ENCODE peak calls at places on chromosomes 12 and 14, in eight cellular contexts. One of them, this sample, is unnamed.

GRCh38 chr12:7042847-7043246 is 17.7 kb upstream of the C1S start:
- DNase-seq in retinal pigment epithelial cell: no peak
- DNase-seq in fibroblast of pulmonary artery: peak
- DNase-seq in IMR-90: peak
- DNase-seq in thyroid gland: no peak
- DNase-seq in osteoblast: peak
- DNase-seq in psoas muscle: no peak
- DNase-seq in testis: no peak
- DNase-seq in this sample: peak

GRCh38 chr12:9660046-9660445 is 9.5 kb upstream of the CLEC2D start:
- DNase-seq in thyroid gland: no peak
- DNase-seq in psoas muscle: no peak
- DNase-seq in testis: no peak
- DNase-seq in fibroblast of pulmonary artery: no peak
- DNase-seq in IMR-90: no peak
- DNase-seq in retinal pigment epithelial cell: no peak
- DNase-seq in osteoblast: no peak
- DNase-seq in this sample: no peak

GRCh38 chr12:6539276-6540134 is 5.2 kb downstream of the GAPDH start:
- DNase-seq in psoas muscle: no peak
- DNase-seq in retinal pigment epithelial cell: no peak
- DNase-seq in IMR-90: peak
- DNase-seq in testis: no peak
- DNase-seq in fibroblast of pulmonary artery: no peak
- DNase-seq in osteoblast: no peak
- DNase-seq in thyroid gland: no peak
- DNase-seq in this sample: no peak

GRCh38 chr12:91180577-91180976 is 2.0 kb downstream of the DCN start:
- DNase-seq in osteoblast: no peak
- DNase-seq in fibroblast of pulmonary artery: peak
- DNase-seq in testis: no peak
- DNase-seq in psoas muscle: no peak
- DNase-seq in thyroid gland: no peak
- DNase-seq in retinal pigment epithelial cell: no peak
- DNase-seq in IMR-90: peak
- DNase-seq in this sample: peak

GRCh38 chr14:69170848-69171247 is 17.9 kb upstream of the DCAF5 start:
- DNase-seq in fibroblast of pulmonary artery: no peak
- DNase-seq in psoas muscle: no peak
- DNase-seq in retinal pigment epithelial cell: no peak
- DNase-seq in IMR-90: peak
- DNase-seq in testis: no peak
- DNase-seq in thyroid gland: no peak
- DNase-seq in osteoblast: peak
- DNase-seq in this sample: no peak

GRCh38 chr12:180445-180844 is 33.5 kb downstream of the SLC6A12 start:
- DNase-seq in psoas muscle: no peak
- DNase-seq in retinal pigment epithelial cell: no peak
- DNase-seq in fibroblast of pulmonary artery: no peak
- DNase-seq in thyroid gland: peak
- DNase-seq in osteoblast: no peak
- DNase-seq in IMR-90: peak
- DNase-seq in testis: no peak
- DNase-seq in this sample: peak

GRCh38 chr12:2958432-2959193 is 584 bp upstream of the TEAD4 start:
- DNase-seq in testis: no peak
- DNase-seq in thyroid gland: peak
- DNase-seq in psoas muscle: peak
- DNase-seq in osteoblast: peak
- DNase-seq in retinal pigment epithelial cell: no peak
- DNase-seq in IMR-90: peak
- DNase-seq in fibroblast of pulmonary artery: peak
- DNase-seq in this sample: peak

GRCh38 chr14:102778616-102779351 is 1.5 kb downstream of the TRAF3 start:
- DNase-seq in psoas muscle: no peak
- DNase-seq in retinal pigment epithelial cell: no peak
- DNase-seq in fibroblast of pulmonary artery: no peak
- DNase-seq in thyroid gland: no peak
- DNase-seq in testis: no peak
- DNase-seq in IMR-90: peak
- DNase-seq in osteoblast: no peak
- DNase-seq in this sample: peak

GRCh38 chr14:53144244-53144643 is 8.9 kb downstream of the DDHD1 start:
- DNase-seq in thyroid gland: no peak
- DNase-seq in psoas muscle: no peak
- DNase-seq in IMR-90: peak
- DNase-seq in testis: no peak
- DNase-seq in osteoblast: no peak
- DNase-seq in fibroblast of pulmonary artery: no peak
- DNase-seq in retinal pigment epithelial cell: no peak
- DNase-seq in this sample: no peak

GRCh38 chr12:130838284-130838950 is 633 bp downstream of the STX2 start:
- DNase-seq in fibroblast of pulmonary artery: peak
- DNase-seq in thyroid gland: peak
- DNase-seq in psoas muscle: peak
- DNase-seq in osteoblast: no peak
- DNase-seq in testis: peak
- DNase-seq in retinal pigment epithelial cell: no peak
- DNase-seq in IMR-90: no peak
- DNase-seq in this sample: peak

GRCh38 chr14:69614592-69614991 is 3.2 kb downstream of the SUSD6 start:
- DNase-seq in testis: peak
- DNase-seq in retinal pigment epithelial cell: no peak
- DNase-seq in IMR-90: no peak
- DNase-seq in psoas muscle: no peak
- DNase-seq in thyroid gland: peak
- DNase-seq in osteoblast: no peak
- DNase-seq in fibroblast of pulmonary artery: no peak
- DNase-seq in this sample: no peak

GRCh38 chr12:61138381-61138759 is 1121.8 kb upstream of the USP15 start:
- DNase-seq in thyroid gland: no peak
- DNase-seq in fibroblast of pulmonary artery: no peak
- DNase-seq in testis: no peak
- DNase-seq in retinal pigment epithelial cell: no peak
- DNase-seq in IMR-90: no peak
- DNase-seq in psoas muscle: no peak
- DNase-seq in osteoblast: no peak
- DNase-seq in this sample: no peak

GRCh38 chr14:65052832-65053231 is 49.5 kb downstream of the MAX start:
- DNase-seq in testis: no peak
- DNase-seq in osteoblast: no peak
- DNase-seq in IMR-90: no peak
- DNase-seq in fibroblast of pulmonary artery: no peak
- DNase-seq in thyroid gland: no peak
- DNase-seq in psoas muscle: no peak
- DNase-seq in retinal pigment epithelial cell: no peak
- DNase-seq in this sample: no peak
- TF ChIP-seq CTCF in testis: no peak
- TF ChIP-seq CTCF in osteoblast: no peak
- TF ChIP-seq CTCF in IMR-90: no peak
- TF ChIP-seq CTCF in fibroblast of pulmonary artery: no peak
- TF ChIP-seq CTCF in thyroid gland: no peak
- TF ChIP-seq CTCF in psoas muscle: no peak
- TF ChIP-seq CTCF in retinal pigment epithelial cell: no peak
- TF ChIP-seq CTCF in this sample: no peak

GRCh38 chr12:1794440-1795090 is 25.8 kb upstream of the LRTM2 start:
- DNase-seq in fibroblast of pulmonary artery: no peak
- DNase-seq in testis: no peak
- DNase-seq in retinal pigment epithelial cell: no peak
- DNase-seq in osteoblast: no peak
- DNase-seq in thyroid gland: no peak
- DNase-seq in psoas muscle: peak
- DNase-seq in IMR-90: no peak
- DNase-seq in this sample: no peak

GRCh38 chr12:1797011-1797901 is 23.1 kb upstream of the LRTM2 start:
- DNase-seq in psoas muscle: peak
- DNase-seq in retinal pigment epithelial cell: no peak
- DNase-seq in fibroblast of pulmonary artery: no peak
- DNase-seq in thyroid gland: peak
- DNase-seq in IMR-90: no peak
- DNase-seq in testis: peak
- DNase-seq in osteoblast: no peak
- DNase-seq in this sample: no peak

GRCh38 chr12:1796515-1797010 is 23.8 kb upstream of the LRTM2 start:
- DNase-seq in fibroblast of pulmonary artery: no peak
- DNase-seq in psoas muscle: peak
- DNase-seq in retinal pigment epithelial cell: no peak
- DNase-seq in IMR-90: no peak
- DNase-seq in thyroid gland: peak
- DNase-seq in testis: peak
- DNase-seq in osteoblast: peak
- DNase-seq in this sample: no peak

GRCh38 chr12:1795221-1795784 is 25.1 kb upstream of the LRTM2 start:
- DNase-seq in fibroblast of pulmonary artery: no peak
- DNase-seq in psoas muscle: no peak
- DNase-seq in IMR-90: no peak
- DNase-seq in thyroid gland: no peak
- DNase-seq in retinal pigment epithelial cell: no peak
- DNase-seq in testis: no peak
- DNase-seq in osteoblast: no peak
- DNase-seq in this sample: no peak

GRCh38 chr12:1795785-1796514 is 24.4 kb upstream of the LRTM2 start:
- DNase-seq in fibroblast of pulmonary artery: peak
- DNase-seq in testis: peak
- DNase-seq in retinal pigment epithelial cell: peak
- DNase-seq in thyroid gland: peak
- DNase-seq in osteoblast: peak
- DNase-seq in psoas muscle: peak
- DNase-seq in IMR-90: peak
- DNase-seq in this sample: peak
- H3K4me3 ChIP-seq in fibroblast of pulmonary artery: peak
- H3K4me3 ChIP-seq in testis: peak
- H3K4me3 ChIP-seq in retinal pigment epithelial cell: peak
- H3K4me3 ChIP-seq in thyroid gland: peak
- H3K4me3 ChIP-seq in osteoblast: peak
- H3K4me3 ChIP-seq in psoas muscle: peak
- H3K4me3 ChIP-seq in IMR-90: peak
- H3K4me3 ChIP-seq in this sample: peak

GRCh38 chr14:73239463-73240241 is 2.3 kb downstream of the PAPLN start:
- DNase-seq in thyroid gland: peak
- DNase-seq in IMR-90: peak
- DNase-seq in fibroblast of pulmonary artery: peak
- DNase-seq in psoas muscle: peak
- DNase-seq in retinal pigment epithelial cell: peak
- DNase-seq in testis: peak
- DNase-seq in osteoblast: peak
- DNase-seq in this sample: peak
- TF ChIP-seq CTCF in thyroid gland: no peak
- TF ChIP-seq CTCF in IMR-90: no peak
- TF ChIP-seq CTCF in fibroblast of pulmonary artery: no peak
- TF ChIP-seq CTCF in psoas muscle: no peak
- TF ChIP-seq CTCF in retinal pigment epithelial cell: no peak
- TF ChIP-seq CTCF in testis: no peak
- TF ChIP-seq CTCF in osteoblast: no peak
- TF ChIP-seq CTCF in this sample: no peak

GRCh38 chr12:132065203-132065602 is 78.9 kb downstream of the DDX51 start:
- DNase-seq in retinal pigment epithelial cell: no peak
- DNase-seq in psoas muscle: no peak
- DNase-seq in IMR-90: no peak
- DNase-seq in fibroblast of pulmonary artery: no peak
- DNase-seq in osteoblast: no peak
- DNase-seq in thyroid gland: no peak
- DNase-seq in testis: no peak
- DNase-seq in this sample: no peak

GRCh38 chr12:132064641-132065040 is 79.5 kb downstream of the DDX51 start:
- DNase-seq in osteoblast: no peak
- DNase-seq in psoas muscle: no peak
- DNase-seq in retinal pigment epithelial cell: no peak
- DNase-seq in IMR-90: no peak
- DNase-seq in testis: no peak
- DNase-seq in thyroid gland: no peak
- DNase-seq in fibroblast of pulmonary artery: no peak
- DNase-seq in this sample: no peak

GRCh38 chr12:132066749-132067148 is 77.4 kb downstream of the DDX51 start:
- DNase-seq in thyroid gland: no peak
- DNase-seq in retinal pigment epithelial cell: no peak
- DNase-seq in testis: no peak
- DNase-seq in psoas muscle: no peak
- DNase-seq in osteoblast: no peak
- DNase-seq in fibroblast of pulmonary artery: no peak
- DNase-seq in IMR-90: no peak
- DNase-seq in this sample: no peak

GRCh38 chr12:132066345-132066685 is 77.8 kb downstream of the DDX51 start:
- DNase-seq in retinal pigment epithelial cell: no peak
- DNase-seq in thyroid gland: no peak
- DNase-seq in psoas muscle: no peak
- DNase-seq in IMR-90: no peak
- DNase-seq in testis: no peak
- DNase-seq in fibroblast of pulmonary artery: no peak
- DNase-seq in osteoblast: no peak
- DNase-seq in this sample: peak

DNA sequence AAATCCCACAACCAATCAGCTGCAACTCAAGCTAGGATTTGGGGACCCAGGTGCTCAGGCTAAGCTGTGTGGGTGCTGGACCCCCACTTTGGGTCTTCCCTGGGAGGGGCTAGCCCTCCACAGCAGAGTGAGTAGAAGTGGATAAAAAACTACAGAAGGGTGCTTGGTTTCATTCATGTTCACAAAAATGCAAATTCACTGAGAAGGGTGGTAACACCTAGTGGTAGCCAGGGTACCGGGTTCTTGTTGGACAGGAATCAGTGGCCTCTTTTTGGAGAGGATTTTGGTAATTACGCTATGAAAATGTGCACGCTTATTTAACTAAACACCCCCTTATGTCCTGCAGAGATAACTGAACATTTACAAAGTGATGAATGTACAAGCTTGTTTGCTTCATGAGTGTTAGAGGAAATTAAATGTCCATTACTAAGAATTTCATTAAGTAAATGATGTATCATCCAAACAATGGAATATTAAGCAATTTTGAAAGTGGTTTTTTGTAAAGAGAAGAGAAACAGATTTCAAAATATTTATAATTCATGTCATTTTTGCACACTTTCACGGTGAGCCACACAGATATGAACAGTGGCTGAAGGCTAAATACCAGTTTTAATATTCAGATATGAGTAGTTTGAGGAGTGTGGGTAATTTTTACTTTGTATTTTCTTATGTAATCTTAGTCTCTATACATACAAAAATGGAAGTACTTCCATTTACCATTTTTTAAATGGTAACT is 78.3 kb downstream of the DDX51 start:
- DNase-seq in testis: no peak
- DNase-seq in psoas muscle: no peak
- DNase-seq in retinal pigment epithelial cell: no peak
- DNase-seq in IMR-90: no peak
- DNase-seq in osteoblast: no peak
- DNase-seq in fibroblast of pulmonary artery: no peak
- DNase-seq in thyroid gland: no peak
- DNase-seq in this sample: no peak
- H3K4me3 ChIP-seq in testis: no peak
- H3K4me3 ChIP-seq in psoas muscle: no peak
- H3K4me3 ChIP-seq in retinal pigment epithelial cell: no peak
- H3K4me3 ChIP-seq in IMR-90: no peak
- H3K4me3 ChIP-seq in osteoblast: no peak
- H3K4me3 ChIP-seq in fibroblast of pulmonary artery: no peak
- H3K4me3 ChIP-seq in thyroid gland: no peak
- H3K4me3 ChIP-seq in this sample: no peak

DNA sequence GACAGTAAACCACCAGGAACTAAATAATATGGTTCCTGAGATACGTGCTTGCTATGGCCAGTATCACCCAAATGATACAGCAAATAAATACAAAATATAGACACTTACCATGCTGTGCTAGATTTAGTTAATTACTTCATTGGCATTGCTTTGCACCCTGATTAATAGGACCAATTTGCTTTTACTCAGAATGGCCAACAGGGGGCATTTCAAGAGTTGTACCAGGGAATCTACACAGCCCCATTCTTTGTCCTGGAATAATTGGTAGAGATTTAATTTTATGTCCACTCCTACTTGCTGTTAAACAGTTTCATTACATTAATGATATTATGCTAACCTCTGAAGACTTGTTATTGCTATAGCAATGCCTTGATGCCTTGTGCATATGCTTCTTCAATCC is 280.8 kb downstream of the RERGL start:
- DNase-seq in retinal pigment epithelial cell: no peak
- DNase-seq in testis: no peak
- DNase-seq in thyroid gland: no peak
- DNase-seq in fibroblast of pulmonary artery: no peak
- DNase-seq in osteoblast: no peak
- DNase-seq in psoas muscle: no peak
- DNase-seq in IMR-90: no peak
- DNase-seq in this sample: no peak
- TF ChIP-seq CTCF in retinal pigment epithelial cell: no peak
- TF ChIP-seq CTCF in testis: no peak
- TF ChIP-seq CTCF in thyroid gland: no peak
- TF ChIP-seq CTCF in fibroblast of pulmonary artery: no peak
- TF ChIP-seq CTCF in osteoblast: no peak
- TF ChIP-seq CTCF in psoas muscle: no peak
- TF ChIP-seq CTCF in IMR-90: no peak
- TF ChIP-seq CTCF in this sample: no peak